ENCODE peak calls at places on chromosomes 13 and 19, in six cellular contexts. H, E, Y, C, V and D are unnamed samples.

GRCh38 chr13:43484432-43485225 is 302.1 kb downstream of the ENOX1 start:
- DNase-seq in H (no peak), E (no peak), Y (no peak), C (no peak), V (no peak), D (no peak)

GRCh38 chr13:19185865-19186645 is 4.4 kb upstream of the TUBA3C start:
- DNase-seq in H (no peak), E (no peak), Y (no peak), C (no peak), V (no peak), D (peak)

GRCh38 chr19:30564551-30565011 is 192.4 kb downstream of the ZNF536 start:
- DNase-seq in H (no peak), E (no peak), Y (no peak), C (no peak), V (no peak), D (no peak)

GRCh38 chr13:106533101-106533939 is 2.1 kb downstream of the EFNB2 start:
- DNase-seq in H (no peak), E (no peak), Y (no peak), C (peak), V (peak), D (no peak)

GRCh38 chr13:75715598-75716523 is 79.7 kb downstream of the LMO7 start:
- DNase-seq in H (no peak), E (no peak), Y (no peak), C (no peak), V (peak), D (no peak)

GRCh38 chr19:13846533-13847032 is 30.4 kb upstream of the NANOS3 start:
- DNase-seq in H (peak), E (peak), Y (peak), C (no peak), V (peak), D (peak)

GRCh38 chr19:19488875-19489690 is 26.3 kb downstream of the TSSK6 start:
- DNase-seq in H (peak), E (peak), Y (peak), C (peak), V (peak), D (peak)

GRCh38 chr19:49009828-49010227 is 7.1 kb downstream of the LHB start:
- DNase-seq in H (no peak), E (no peak), Y (no peak), C (no peak), V (no peak), D (no peak)

GRCh38 chr13:113607477-113608245 is 23.1 kb downstream of the TFDP1 start:
- DNase-seq in H (no peak), E (no peak), Y (no peak), C (no peak), V (no peak), D (no peak)

GRCh38 chr13:112965573-112966115 is 3.4 kb upstream of the MCF2L start:
- DNase-seq in H (no peak), E (no peak), Y (no peak), C (no peak), V (no peak), D (no peak)

GRCh38 chr19:39679791-39680168 is 24.1 kb downstream of the LGALS16 start:
- DNase-seq in H (no peak), E (no peak), Y (no peak), C (no peak), V (no peak), D (no peak)

GRCh38 chr19:44212865-44213346 is 574 bp downstream of the ZNF227 start:
- DNase-seq in H (no peak), E (no peak), Y (no peak), C (no peak), V (peak), D (no peak)

GRCh38 chr13:32409561-32410440 is 18.1 kb downstream of the N4BP2L1 start:
- DNase-seq in H (no peak), E (no peak), Y (no peak), C (no peak), V (peak), D (no peak)

GRCh38 chr19:18059902-18060301 is 26.8 kb downstream of the IL12RB1 start:
- DNase-seq in H (no peak), E (no peak), Y (no peak), C (no peak), V (no peak), D (no peak)

GRCh38 chr13:24802074-24802473 is 38.1 kb downstream of the RNF17 start:
- DNase-seq in H (no peak), E (no peak), Y (no peak), C (no peak), V (no peak), D (no peak)

GRCh38 chr13:34002141-34002540 is 184.2 kb downstream of the RFC3 start:
- DNase-seq in H (no peak), E (no peak), Y (no peak), C (no peak), V (no peak), D (no peak)

GRCh38 chr13:33109801-33110200 is 93.6 kb downstream of the KL start:
- DNase-seq in H (no peak), E (no peak), Y (no peak), C (no peak), V (no peak), D (no peak)

GRCh38 chr19:41355035-41355434 is 1.3 kb upstream of the TGFB1 start:
- DNase-seq in H (no peak), E (no peak), Y (no peak), C (no peak), V (no peak), D (no peak)

GRCh38 chr13:34164585-34164984 is 346.6 kb downstream of the RFC3 start:
- DNase-seq in H (no peak), E (no peak), Y (no peak), C (no peak), V (no peak), D (no peak)

GRCh38 chr19:34364830-34365462 is at the start of gene GPI:
- DNase-seq in H (peak), E (peak), Y (peak), C (peak), V (peak), D (peak)

GRCh38 chr19:2294377-2295335 is 12.7 kb upstream of the PEAK3 start:
- DNase-seq in H (no peak), E (no peak), Y (no peak), C (peak), V (peak), D (no peak)

GRCh38 chr13:30107536-30108136 is 199.7 kb downstream of the KATNAL1 start:
- DNase-seq in H (no peak), E (no peak), Y (no peak), C (no peak), V (no peak), D (no peak)

GRCh38 chr13:98144501-98145350 is 1.8 kb downstream of the FARP1 start:
- DNase-seq in H (no peak), E (no peak), Y (no peak), C (no peak), V (peak), D (no peak)

GRCh38 chr13:33925563-33925962 is 107.6 kb downstream of the RFC3 start:
- DNase-seq in H (no peak), E (no peak), Y (no peak), C (no peak), V (no peak), D (no peak)

GRCh38 chr19:39411832-39412099 is 703 bp upstream of the PLEKHG2 start:
- DNase-seq in H (peak), E (peak), Y (peak), C (peak), V (peak), D (peak)